ENCODE peak calls at places on chromosome 2, in ten cellular contexts. T is 8988T; L is cardiac fibroblast; W is foreskin fibroblast; F is AG09309; Y is activated CD8-positive, alpha-beta T cell treated with anti-CD3 and anti-CD28 coated beads, Interleukin-2, amount 10 ng/mL, durations not matched to agents 7 days and 5 days; N is sciatic nerve; V is HEK293T; J is omental fat pad; G is central memory CD4-positive, alpha-beta T cell. O is an unnamed sample.

GRCh38 chr2:240586919-240587800 is 626 bp downstream of the CAPN10 start:
- DNase-seq in T (no peak), L (peak; percentile 18), W (peak; percentile 63), F (no peak), Y (peak; percentile 80), N (no peak), V (no peak), J (no peak), G (peak; percentile 47), O (no peak)

GRCh38 chr2:19881866-19882265 is 19.9 kb downstream of the TTC32 start:
- DNase-seq in T (no peak), L (no peak), W (no peak), F (no peak), Y (no peak), N (no peak), V (no peak), J (no peak), G (no peak), O (no peak)

GRCh38 chr2:108449410-108450200 is 599 bp downstream of the GCC2 start:
- DNase-seq in T (no peak), L (peak; percentile 47), W (peak; percentile 52), F (no peak), Y (peak; percentile 58), N (no peak), V (peak; percentile 21), J (no peak), G (peak; percentile 45), O (no peak)

GRCh38 chr2:106115250-106115649 is 78.9 kb downstream of the UXS1 start:
- DNase-seq in T (no peak), L (peak; percentile 20), W (peak; percentile 76), F (peak; percentile 35), Y (no peak), N (no peak), V (no peak), J (no peak), G (no peak), O (peak; percentile 33)

GRCh38 chr2:168705534-168706470 is 96.6 kb upstream of the NOSTRIN start:
- DNase-seq in T (no peak), L (peak; percentile 70), W (peak; percentile 68), F (no peak), Y (no peak), N (no peak), V (peak; percentile 14), J (no peak), G (no peak), O (no peak)

GRCh38 chr2:20465716-20466391 is 19.0 kb downstream of the RHOB start:
- DNase-seq in T (no peak), L (no peak), W (no peak), F (no peak), Y (no peak), N (peak; percentile 22), V (no peak), J (peak; percentile 13), G (no peak), O (no peak)

GRCh38 chr2:226130192-226130591 is 669.4 kb downstream of the IRS1 start:
- DNase-seq in T (no peak), L (peak; percentile 37), W (peak; percentile 41), F (no peak), Y (no peak), N (no peak), V (no peak), J (no peak), G (no peak), O (no peak)

GRCh38 chr2:75241696-75242095 is 42.4 kb upstream of the TACR1 start:
- DNase-seq in T (no peak), L (peak; percentile 43), W (peak; percentile 43), F (no peak), Y (no peak), N (no peak), V (peak; percentile 17), J (no peak), G (no peak), O (no peak)

GRCh38 chr2:52079602-52080001 is 1047.7 kb upstream of the NRXN1 start:
- DNase-seq in T (no peak), L (no peak), W (no peak), F (no peak), Y (no peak), N (no peak), V (no peak), J (no peak), G (no peak), O (no peak)

GRCh38 chr2:71070294-71071025 is 2.0 kb downstream of the NAGK start:
- DNase-seq in T (peak; percentile 57), L (peak; percentile 57), W (peak; percentile 58), F (no peak), Y (no peak), N (no peak), V (peak; percentile 48), J (no peak), G (no peak), O (no peak)

GRCh38 chr2:146982393-146982846 is 862.4 kb upstream of the ACVR2A start:
- DNase-seq in T (no peak), L (peak; percentile 97), W (peak; percentile 95), F (peak; percentile 59), Y (no peak), N (peak; percentile 57), V (no peak), J (peak; percentile 32), G (no peak), O (peak; percentile 83)

GRCh38 chr2:217223222-217223930 is 363.5 kb upstream of the TNP1 start:
- DNase-seq in T (peak; percentile 11), L (peak; percentile 87), W (peak; percentile 86), F (peak; percentile 57), Y (peak; percentile 74), N (no peak), V (no peak), J (no peak), G (no peak), O (no peak)

GRCh38 chr2:13201924-13202323 is 485.2 kb downstream of the TRIB2 start:
- DNase-seq in T (no peak), L (no peak), W (no peak), F (no peak), Y (no peak), N (no peak), V (no peak), J (no peak), G (no peak), O (no peak)

GRCh38 chr2:119173556-119174060 is 15.1 kb upstream of the C1QL2 start:
- DNase-seq in T (no peak), L (no peak), W (no peak), F (no peak), Y (no peak), N (no peak), V (no peak), J (no peak), G (no peak), O (no peak)

GRCh38 chr2:44392338-44392943 is 30.7 kb downstream of the CAMKMT start:
- DNase-seq in T (no peak), L (peak; percentile 54), W (peak; percentile 60), F (no peak), Y (peak; percentile 61), N (peak; percentile 75), V (peak; percentile 8), J (peak; percentile 60), G (peak; percentile 10), O (no peak)

GRCh38 chr2:233423436-233423860 is 69.2 kb downstream of the DGKD start:
- DNase-seq in T (no peak), L (no peak), W (no peak), F (no peak), Y (no peak), N (no peak), V (no peak), J (no peak), G (no peak), O (no peak)

GRCh38 chr2:46717733-46718121 is 197.9 kb downstream of the MCFD2 start:
- DNase-seq in T (no peak), L (no peak), W (peak; percentile 44), F (no peak), Y (no peak), N (no peak), V (no peak), J (no peak), G (no peak), O (no peak)

GRCh38 chr2:45242161-45242741 is 233.0 kb upstream of the SIX2 start:
- DNase-seq in T (no peak), L (peak; percentile 69), W (peak; percentile 56), F (no peak), Y (no peak), N (no peak), V (no peak), J (no peak), G (no peak), O (no peak)

GRCh38 chr2:181058378-181059269 is 78.2 kb downstream of the UBE2E3 start:
- DNase-seq in T (no peak), L (peak; percentile 34), W (peak; percentile 42), F (no peak), Y (peak; percentile 58), N (no peak), V (no peak), J (no peak), G (peak; percentile 41), O (no peak)

GRCh38 chr2:191043438-191043837 is 29.5 kb upstream of the STAT1 start:
- DNase-seq in T (no peak), L (no peak), W (peak; percentile 50), F (no peak), Y (no peak), N (no peak), V (no peak), J (no peak), G (no peak), O (no peak)

GRCh38 chr2:238114331-238114841 is 14.2 kb downstream of the ESPNL start:
- DNase-seq in T (no peak), L (no peak), W (no peak), F (no peak), Y (no peak), N (no peak), V (no peak), J (no peak), G (no peak), O (no peak)

GRCh38 chr2:189393440-189394111 is 47.7 kb upstream of the WDR75 start:
- DNase-seq in T (no peak), L (peak; percentile 85), W (peak; percentile 94), F (peak; percentile 94), Y (no peak), N (no peak), V (no peak), J (no peak), G (no peak), O (peak; percentile 98)

GRCh38 chr2:123659120-123659519 is 366.0 kb upstream of the CNTNAP5 start:
- DNase-seq in T (no peak), L (no peak), W (no peak), F (no peak), Y (no peak), N (no peak), V (no peak), J (no peak), G (no peak), O (no peak)

GRCh38 chr2:20288941-20289340 is 61.7 kb downstream of the PUM2 start:
- DNase-seq in T (no peak), L (peak; percentile 20), W (peak; percentile 83), F (no peak), Y (no peak), N (no peak), V (no peak), J (no peak), G (no peak), O (no peak)

GRCh38 chr2:227614246-227614645 is 394 bp downstream of the SCYGR3 start:
- DNase-seq in T (no peak), L (no peak), W (no peak), F (no peak), Y (no peak), N (no peak), V (no peak), J (no peak), G (no peak), O (no peak)

GRCh38 chr2:9110893-9111569 is 95.6 kb upstream of the ASAP2 start:
- DNase-seq in T (no peak), L (no peak), W (no peak), F (no peak), Y (no peak), N (no peak), V (peak; percentile 53), J (no peak), G (no peak), O (no peak)

GRCh38 chr2:40369619-40370397 is 82.1 kb downstream of the SLC8A1 start:
- DNase-seq in T (no peak), L (peak; percentile 63), W (peak; percentile 76), F (no peak), Y (no peak), N (no peak), V (no peak), J (no peak), G (no peak), O (no peak)

GRCh38 chr2:88540346-88540745 is 86.9 kb downstream of the EIF2AK3 start:
- DNase-seq in T (no peak), L (peak; percentile 48), W (peak; percentile 75), F (peak; percentile 20), Y (no peak), N (no peak), V (no peak), J (no peak), G (no peak), O (peak; percentile 37)

O was measured in GM04503.